ENCODE peak calls at places on chromosomes 11 and 22, in nine cellular contexts. One of them, this sample, is unnamed.

GRCh38 chr11:61918251-61919112 is 1.1 kb upstream of the RAB3IL1 start:
- DNase-seq in chondrocyte: no peak
- DNase-seq in anterior cingulate cortex: no peak
- DNase-seq in stimulated activated CD8-positive, alpha-beta memory T cell treated with anti-CD3 and anti-CD28 coated beads, Interleukin-12 subunit alpha, Interleukin-12 subunit beta, amount 100 ng/mL, for 1 hour: no peak
- DNase-seq in HTR-8/SVneo: no peak
- DNase-seq in GM20000: peak
- DNase-seq in naive thymus-derived CD8-positive, alpha-beta T cell: no peak
- DNase-seq in hippocampal formation: no peak
- DNase-seq in uterus: peak
- DNase-seq in this sample: no peak

GRCh38 chr11:19225123-19225522 is 15.6 kb downstream of the E2F8 start:
- DNase-seq in chondrocyte: no peak
- DNase-seq in anterior cingulate cortex: no peak
- DNase-seq in stimulated activated CD8-positive, alpha-beta memory T cell treated with anti-CD3 and anti-CD28 coated beads, Interleukin-12 subunit alpha, Interleukin-12 subunit beta, amount 100 ng/mL, for 1 hour: no peak
- DNase-seq in HTR-8/SVneo: no peak
- DNase-seq in GM20000: no peak
- DNase-seq in naive thymus-derived CD8-positive, alpha-beta T cell: no peak
- DNase-seq in hippocampal formation: no peak
- DNase-seq in uterus: no peak
- DNase-seq in this sample: no peak

GRCh38 chr11:68825603-68826002 is 16.1 kb downstream of the CPT1A start:
- DNase-seq in chondrocyte: no peak
- DNase-seq in anterior cingulate cortex: no peak
- DNase-seq in stimulated activated CD8-positive, alpha-beta memory T cell treated with anti-CD3 and anti-CD28 coated beads, Interleukin-12 subunit alpha, Interleukin-12 subunit beta, amount 100 ng/mL, for 1 hour: peak
- DNase-seq in HTR-8/SVneo: no peak
- DNase-seq in GM20000: no peak
- DNase-seq in naive thymus-derived CD8-positive, alpha-beta T cell: peak
- DNase-seq in hippocampal formation: no peak
- DNase-seq in uterus: no peak
- DNase-seq in this sample: no peak

GRCh38 chr11:62108017-62108750 is 15.6 kb upstream of the INCENP start:
- DNase-seq in chondrocyte: no peak
- DNase-seq in anterior cingulate cortex: no peak
- DNase-seq in stimulated activated CD8-positive, alpha-beta memory T cell treated with anti-CD3 and anti-CD28 coated beads, Interleukin-12 subunit alpha, Interleukin-12 subunit beta, amount 100 ng/mL, for 1 hour: no peak
- DNase-seq in HTR-8/SVneo: peak
- DNase-seq in GM20000: peak
- DNase-seq in naive thymus-derived CD8-positive, alpha-beta T cell: peak
- DNase-seq in hippocampal formation: peak
- DNase-seq in uterus: no peak
- DNase-seq in this sample: peak

GRCh38 chr11:64291746-64292457 is 800 bp downstream of the KCNK4 start:
- DNase-seq in chondrocyte: no peak
- DNase-seq in anterior cingulate cortex: no peak
- DNase-seq in stimulated activated CD8-positive, alpha-beta memory T cell treated with anti-CD3 and anti-CD28 coated beads, Interleukin-12 subunit alpha, Interleukin-12 subunit beta, amount 100 ng/mL, for 1 hour: no peak
- DNase-seq in HTR-8/SVneo: no peak
- DNase-seq in GM20000: no peak
- DNase-seq in naive thymus-derived CD8-positive, alpha-beta T cell: no peak
- DNase-seq in hippocampal formation: no peak
- DNase-seq in uterus: no peak
- DNase-seq in this sample: no peak

GRCh38 chr11:45322891-45323597 is 36.9 kb upstream of the SYT13 start:
- DNase-seq in chondrocyte: no peak
- DNase-seq in anterior cingulate cortex: no peak
- DNase-seq in stimulated activated CD8-positive, alpha-beta memory T cell treated with anti-CD3 and anti-CD28 coated beads, Interleukin-12 subunit alpha, Interleukin-12 subunit beta, amount 100 ng/mL, for 1 hour: no peak
- DNase-seq in HTR-8/SVneo: no peak
- DNase-seq in GM20000: no peak
- DNase-seq in naive thymus-derived CD8-positive, alpha-beta T cell: no peak
- DNase-seq in hippocampal formation: no peak
- DNase-seq in uterus: no peak
- DNase-seq in this sample: no peak

GRCh38 chr11:111418436-111418787 is 39.3 kb upstream of the POU2AF1 start:
- DNase-seq in chondrocyte: no peak
- DNase-seq in anterior cingulate cortex: no peak
- DNase-seq in stimulated activated CD8-positive, alpha-beta memory T cell treated with anti-CD3 and anti-CD28 coated beads, Interleukin-12 subunit alpha, Interleukin-12 subunit beta, amount 100 ng/mL, for 1 hour: no peak
- DNase-seq in HTR-8/SVneo: no peak
- DNase-seq in GM20000: no peak
- DNase-seq in naive thymus-derived CD8-positive, alpha-beta T cell: no peak
- DNase-seq in hippocampal formation: no peak
- DNase-seq in uterus: no peak
- DNase-seq in this sample: no peak

GRCh38 chr11:19987243-19987870 is 172.9 kb downstream of the DBX1 start:
- DNase-seq in chondrocyte: no peak
- DNase-seq in anterior cingulate cortex: no peak
- DNase-seq in stimulated activated CD8-positive, alpha-beta memory T cell treated with anti-CD3 and anti-CD28 coated beads, Interleukin-12 subunit alpha, Interleukin-12 subunit beta, amount 100 ng/mL, for 1 hour: no peak
- DNase-seq in HTR-8/SVneo: no peak
- DNase-seq in GM20000: no peak
- DNase-seq in naive thymus-derived CD8-positive, alpha-beta T cell: no peak
- DNase-seq in hippocampal formation: no peak
- DNase-seq in uterus: no peak
- DNase-seq in this sample: no peak

GRCh38 chr22:17471901-17472566 is 91.3 kb upstream of the SLC25A18 start:
- DNase-seq in chondrocyte: no peak
- DNase-seq in anterior cingulate cortex: no peak
- DNase-seq in stimulated activated CD8-positive, alpha-beta memory T cell treated with anti-CD3 and anti-CD28 coated beads, Interleukin-12 subunit alpha, Interleukin-12 subunit beta, amount 100 ng/mL, for 1 hour: no peak
- DNase-seq in HTR-8/SVneo: no peak
- DNase-seq in GM20000: no peak
- DNase-seq in naive thymus-derived CD8-positive, alpha-beta T cell: no peak
- DNase-seq in hippocampal formation: no peak
- DNase-seq in uterus: no peak
- DNase-seq in this sample: no peak

GRCh38 chr22:49810363-49811013 is 17.2 kb downstream of the BRD1 start:
- DNase-seq in chondrocyte: no peak
- DNase-seq in anterior cingulate cortex: no peak
- DNase-seq in stimulated activated CD8-positive, alpha-beta memory T cell treated with anti-CD3 and anti-CD28 coated beads, Interleukin-12 subunit alpha, Interleukin-12 subunit beta, amount 100 ng/mL, for 1 hour: no peak
- DNase-seq in HTR-8/SVneo: no peak
- DNase-seq in GM20000: no peak
- DNase-seq in naive thymus-derived CD8-positive, alpha-beta T cell: no peak
- DNase-seq in hippocampal formation: no peak
- DNase-seq in uterus: no peak
- DNase-seq in this sample: no peak

GRCh38 chr11:67656278-67656922 is 5.9 kb upstream of the ACY3 start:
- DNase-seq in chondrocyte: no peak
- DNase-seq in anterior cingulate cortex: no peak
- DNase-seq in stimulated activated CD8-positive, alpha-beta memory T cell treated with anti-CD3 and anti-CD28 coated beads, Interleukin-12 subunit alpha, Interleukin-12 subunit beta, amount 100 ng/mL, for 1 hour: no peak
- DNase-seq in HTR-8/SVneo: no peak
- DNase-seq in GM20000: no peak
- DNase-seq in naive thymus-derived CD8-positive, alpha-beta T cell: no peak
- DNase-seq in hippocampal formation: no peak
- DNase-seq in uterus: no peak
- DNase-seq in this sample: no peak

GRCh38 chr22:38201718-38202436 is at the start of gene MAFF:
- DNase-seq in chondrocyte: no peak
- DNase-seq in anterior cingulate cortex: peak
- DNase-seq in stimulated activated CD8-positive, alpha-beta memory T cell treated with anti-CD3 and anti-CD28 coated beads, Interleukin-12 subunit alpha, Interleukin-12 subunit beta, amount 100 ng/mL, for 1 hour: peak
- DNase-seq in HTR-8/SVneo: peak
- DNase-seq in GM20000: peak
- DNase-seq in naive thymus-derived CD8-positive, alpha-beta T cell: peak
- DNase-seq in hippocampal formation: peak
- DNase-seq in uterus: peak
- DNase-seq in this sample: peak

GRCh38 chr22:47389201-47389600 is 626.8 kb downstream of the TBC1D22A start:
- DNase-seq in chondrocyte: peak
- DNase-seq in anterior cingulate cortex: no peak
- DNase-seq in stimulated activated CD8-positive, alpha-beta memory T cell treated with anti-CD3 and anti-CD28 coated beads, Interleukin-12 subunit alpha, Interleukin-12 subunit beta, amount 100 ng/mL, for 1 hour: no peak
- DNase-seq in HTR-8/SVneo: no peak
- DNase-seq in GM20000: no peak
- DNase-seq in naive thymus-derived CD8-positive, alpha-beta T cell: no peak
- DNase-seq in hippocampal formation: no peak
- DNase-seq in uterus: no peak
- DNase-seq in this sample: no peak

GRCh38 chr11:134678152-134678551 is 266.1 kb upstream of the B3GAT1 start:
- DNase-seq in chondrocyte: no peak
- DNase-seq in anterior cingulate cortex: no peak
- DNase-seq in stimulated activated CD8-positive, alpha-beta memory T cell treated with anti-CD3 and anti-CD28 coated beads, Interleukin-12 subunit alpha, Interleukin-12 subunit beta, amount 100 ng/mL, for 1 hour: no peak
- DNase-seq in HTR-8/SVneo: no peak
- DNase-seq in GM20000: no peak
- DNase-seq in naive thymus-derived CD8-positive, alpha-beta T cell: no peak
- DNase-seq in hippocampal formation: no peak
- DNase-seq in uterus: no peak
- DNase-seq in this sample: no peak

GRCh38 chr11:37449146-37449545 is 851.1 kb upstream of the RAG2 start:
- DNase-seq in chondrocyte: no peak
- DNase-seq in anterior cingulate cortex: no peak
- DNase-seq in stimulated activated CD8-positive, alpha-beta memory T cell treated with anti-CD3 and anti-CD28 coated beads, Interleukin-12 subunit alpha, Interleukin-12 subunit beta, amount 100 ng/mL, for 1 hour: no peak
- DNase-seq in HTR-8/SVneo: peak
- DNase-seq in GM20000: no peak
- DNase-seq in naive thymus-derived CD8-positive, alpha-beta T cell: no peak
- DNase-seq in hippocampal formation: peak
- DNase-seq in uterus: no peak
- DNase-seq in this sample: peak

GRCh38 chr22:17569971-17570511 is 6.7 kb downstream of the SLC25A18 start:
- DNase-seq in chondrocyte: no peak
- DNase-seq in anterior cingulate cortex: no peak
- DNase-seq in stimulated activated CD8-positive, alpha-beta memory T cell treated with anti-CD3 and anti-CD28 coated beads, Interleukin-12 subunit alpha, Interleukin-12 subunit beta, amount 100 ng/mL, for 1 hour: no peak
- DNase-seq in HTR-8/SVneo: no peak
- DNase-seq in GM20000: no peak
- DNase-seq in naive thymus-derived CD8-positive, alpha-beta T cell: no peak
- DNase-seq in hippocampal formation: peak
- DNase-seq in uterus: peak
- DNase-seq in this sample: no peak

GRCh38 chr11:125166347-125166841 is 1.8 kb downstream of the PKNOX2 start:
- DNase-seq in chondrocyte: no peak
- DNase-seq in anterior cingulate cortex: no peak
- DNase-seq in stimulated activated CD8-positive, alpha-beta memory T cell treated with anti-CD3 and anti-CD28 coated beads, Interleukin-12 subunit alpha, Interleukin-12 subunit beta, amount 100 ng/mL, for 1 hour: no peak
- DNase-seq in HTR-8/SVneo: no peak
- DNase-seq in GM20000: peak
- DNase-seq in naive thymus-derived CD8-positive, alpha-beta T cell: no peak
- DNase-seq in hippocampal formation: no peak
- DNase-seq in uterus: no peak
- DNase-seq in this sample: no peak

GRCh38 chr11:103806130-103806900 is 230.1 kb upstream of the DDI1 start:
- DNase-seq in chondrocyte: no peak
- DNase-seq in anterior cingulate cortex: no peak
- DNase-seq in stimulated activated CD8-positive, alpha-beta memory T cell treated with anti-CD3 and anti-CD28 coated beads, Interleukin-12 subunit alpha, Interleukin-12 subunit beta, amount 100 ng/mL, for 1 hour: no peak
- DNase-seq in HTR-8/SVneo: no peak
- DNase-seq in GM20000: no peak
- DNase-seq in naive thymus-derived CD8-positive, alpha-beta T cell: no peak
- DNase-seq in hippocampal formation: no peak
- DNase-seq in uterus: no peak
- DNase-seq in this sample: peak

GRCh38 chr11:78855146-78855545 is 280.5 kb upstream of the NARS2 start:
- DNase-seq in chondrocyte: no peak
- DNase-seq in anterior cingulate cortex: no peak
- DNase-seq in stimulated activated CD8-positive, alpha-beta memory T cell treated with anti-CD3 and anti-CD28 coated beads, Interleukin-12 subunit alpha, Interleukin-12 subunit beta, amount 100 ng/mL, for 1 hour: no peak
- DNase-seq in HTR-8/SVneo: no peak
- DNase-seq in GM20000: no peak
- DNase-seq in naive thymus-derived CD8-positive, alpha-beta T cell: no peak
- DNase-seq in hippocampal formation: no peak
- DNase-seq in uterus: no peak
- DNase-seq in this sample: no peak

GRCh38 chr11:11349870-11350325 is 3.2 kb downstream of the CSNK2A3 start:
- DNase-seq in chondrocyte: no peak
- DNase-seq in anterior cingulate cortex: no peak
- DNase-seq in stimulated activated CD8-positive, alpha-beta memory T cell treated with anti-CD3 and anti-CD28 coated beads, Interleukin-12 subunit alpha, Interleukin-12 subunit beta, amount 100 ng/mL, for 1 hour: no peak
- DNase-seq in HTR-8/SVneo: no peak
- DNase-seq in GM20000: no peak
- DNase-seq in naive thymus-derived CD8-positive, alpha-beta T cell: no peak
- DNase-seq in hippocampal formation: no peak
- DNase-seq in uterus: no peak
- DNase-seq in this sample: peak

GRCh38 chr11:17798253-17798652 is 63.7 kb downstream of the KCNC1 start:
- DNase-seq in chondrocyte: no peak
- DNase-seq in anterior cingulate cortex: no peak
- DNase-seq in stimulated activated CD8-positive, alpha-beta memory T cell treated with anti-CD3 and anti-CD28 coated beads, Interleukin-12 subunit alpha, Interleukin-12 subunit beta, amount 100 ng/mL, for 1 hour: no peak
- DNase-seq in HTR-8/SVneo: no peak
- DNase-seq in GM20000: no peak
- DNase-seq in naive thymus-derived CD8-positive, alpha-beta T cell: no peak
- DNase-seq in hippocampal formation: no peak
- DNase-seq in uterus: no peak
- DNase-seq in this sample: no peak

GRCh38 chr11:128720522-128720985 is 26.7 kb downstream of the FLI1 start:
- DNase-seq in chondrocyte: no peak
- DNase-seq in anterior cingulate cortex: no peak
- DNase-seq in stimulated activated CD8-positive, alpha-beta memory T cell treated with anti-CD3 and anti-CD28 coated beads, Interleukin-12 subunit alpha, Interleukin-12 subunit beta, amount 100 ng/mL, for 1 hour: no peak
- DNase-seq in HTR-8/SVneo: no peak
- DNase-seq in GM20000: peak
- DNase-seq in naive thymus-derived CD8-positive, alpha-beta T cell: peak
- DNase-seq in hippocampal formation: no peak
- DNase-seq in uterus: no peak
- DNase-seq in this sample: no peak

GRCh38 chr11:43021466-43021865 is 290.3 kb upstream of the API5 start:
- DNase-seq in chondrocyte: no peak
- DNase-seq in anterior cingulate cortex: no peak
- DNase-seq in stimulated activated CD8-positive, alpha-beta memory T cell treated with anti-CD3 and anti-CD28 coated beads, Interleukin-12 subunit alpha, Interleukin-12 subunit beta, amount 100 ng/mL, for 1 hour: no peak
- DNase-seq in HTR-8/SVneo: no peak
- DNase-seq in GM20000: peak
- DNase-seq in naive thymus-derived CD8-positive, alpha-beta T cell: no peak
- DNase-seq in hippocampal formation: no peak
- DNase-seq in uterus: no peak
- DNase-seq in this sample: no peak

GRCh38 chr11:106276859-106277436 is 199.5 kb downstream of the AASDHPPT start:
- DNase-seq in chondrocyte: no peak
- DNase-seq in anterior cingulate cortex: no peak
- DNase-seq in stimulated activated CD8-positive, alpha-beta memory T cell treated with anti-CD3 and anti-CD28 coated beads, Interleukin-12 subunit alpha, Interleukin-12 subunit beta, amount 100 ng/mL, for 1 hour: no peak
- DNase-seq in HTR-8/SVneo: peak
- DNase-seq in GM20000: no peak
- DNase-seq in naive thymus-derived CD8-positive, alpha-beta T cell: no peak
- DNase-seq in hippocampal formation: no peak
- DNase-seq in uterus: no peak
- DNase-seq in this sample: no peak

GRCh38 chr11:75263944-75264349 is 23.4 kb downstream of the TPBGL start:
- DNase-seq in chondrocyte: peak
- DNase-seq in anterior cingulate cortex: no peak
- DNase-seq in stimulated activated CD8-positive, alpha-beta memory T cell treated with anti-CD3 and anti-CD28 coated beads, Interleukin-12 subunit alpha, Interleukin-12 subunit beta, amount 100 ng/mL, for 1 hour: no peak
- DNase-seq in HTR-8/SVneo: no peak
- DNase-seq in GM20000: no peak
- DNase-seq in naive thymus-derived CD8-positive, alpha-beta T cell: no peak
- DNase-seq in hippocampal formation: no peak
- DNase-seq in uterus: no peak
- DNase-seq in this sample: no peak

GRCh38 chr11:95522871-95523270 is 266.7 kb downstream of the FAM76B start:
- DNase-seq in chondrocyte: no peak
- DNase-seq in anterior cingulate cortex: no peak
- DNase-seq in stimulated activated CD8-positive, alpha-beta memory T cell treated with anti-CD3 and anti-CD28 coated beads, Interleukin-12 subunit alpha, Interleukin-12 subunit beta, amount 100 ng/mL, for 1 hour: no peak
- DNase-seq in HTR-8/SVneo: no peak
- DNase-seq in GM20000: no peak
- DNase-seq in naive thymus-derived CD8-positive, alpha-beta T cell: no peak
- DNase-seq in hippocampal formation: no peak
- DNase-seq in uterus: no peak
- DNase-seq in this sample: no peak

GRCh38 chr22:45868586-45869443 is 108.1 kb downstream of the WNT7B start:
- DNase-seq in chondrocyte: no peak
- DNase-seq in anterior cingulate cortex: no peak
- DNase-seq in stimulated activated CD8-positive, alpha-beta memory T cell treated with anti-CD3 and anti-CD28 coated beads, Interleukin-12 subunit alpha, Interleukin-12 subunit beta, amount 100 ng/mL, for 1 hour: no peak
- DNase-seq in HTR-8/SVneo: no peak
- DNase-seq in GM20000: no peak
- DNase-seq in naive thymus-derived CD8-positive, alpha-beta T cell: no peak
- DNase-seq in hippocampal formation: no peak
- DNase-seq in uterus: no peak
- DNase-seq in this sample: no peak

GRCh38 chr22:42769574-42770447 is 49.1 kb upstream of the A4GALT start:
- DNase-seq in chondrocyte: no peak
- DNase-seq in anterior cingulate cortex: no peak
- DNase-seq in stimulated activated CD8-positive, alpha-beta memory T cell treated with anti-CD3 and anti-CD28 coated beads, Interleukin-12 subunit alpha, Interleukin-12 subunit beta, amount 100 ng/mL, for 1 hour: no peak
- DNase-seq in HTR-8/SVneo: no peak
- DNase-seq in GM20000: peak
- DNase-seq in naive thymus-derived CD8-positive, alpha-beta T cell: no peak
- DNase-seq in hippocampal formation: no peak
- DNase-seq in uterus: peak
- DNase-seq in this sample: no peak

GRCh38 chr11:93329936-93330445 is 551 bp upstream of the DEUP1 start:
- DNase-seq in chondrocyte: no peak
- DNase-seq in anterior cingulate cortex: no peak
- DNase-seq in stimulated activated CD8-positive, alpha-beta memory T cell treated with anti-CD3 and anti-CD28 coated beads, Interleukin-12 subunit alpha, Interleukin-12 subunit beta, amount 100 ng/mL, for 1 hour: no peak
- DNase-seq in HTR-8/SVneo: no peak
- DNase-seq in GM20000: no peak
- DNase-seq in naive thymus-derived CD8-positive, alpha-beta T cell: no peak
- DNase-seq in hippocampal formation: no peak
- DNase-seq in uterus: no peak
- DNase-seq in this sample: no peak

GRCh38 chr22:21663738-21664137 is 2.1 kb upstream of the PPIL2 start:
- DNase-seq in chondrocyte: no peak
- DNase-seq in anterior cingulate cortex: no peak
- DNase-seq in stimulated activated CD8-positive, alpha-beta memory T cell treated with anti-CD3 and anti-CD28 coated beads, Interleukin-12 subunit alpha, Interleukin-12 subunit beta, amount 100 ng/mL, for 1 hour: no peak
- DNase-seq in HTR-8/SVneo: no peak
- DNase-seq in GM20000: no peak
- DNase-seq in naive thymus-derived CD8-positive, alpha-beta T cell: no peak
- DNase-seq in hippocampal formation: no peak
- DNase-seq in uterus: no peak
- DNase-seq in this sample: no peak

GRCh38 chr11:118243161-118243560 is 9.0 kb downstream of the MPZL3 start:
- DNase-seq in chondrocyte: no peak
- DNase-seq in anterior cingulate cortex: no peak
- DNase-seq in stimulated activated CD8-positive, alpha-beta memory T cell treated with anti-CD3 and anti-CD28 coated beads, Interleukin-12 subunit alpha, Interleukin-12 subunit beta, amount 100 ng/mL, for 1 hour: no peak
- DNase-seq in HTR-8/SVneo: no peak
- DNase-seq in GM20000: no peak
- DNase-seq in naive thymus-derived CD8-positive, alpha-beta T cell: no peak
- DNase-seq in hippocampal formation: no peak
- DNase-seq in uterus: no peak
- DNase-seq in this sample: no peak